ENCODE peak calls at places on chromosomes 5 and 9, in five cellular contexts. Q is lower lobe of right lung, Y is thyroid gland, R is DND-41, D is A549. N is an unnamed sample.

GRCh38 chr5:155103164-155103563 is 89.6 kb downstream of the KIF4B start:
- DNase-seq in Q (no peak), Y (no peak), R (no peak), D (no peak), N (no peak)

GRCh38 chr5:135007305-135007704 is 26.7 kb downstream of the PITX1 start:
- DNase-seq in Q (no peak), Y (no peak), R (no peak), D (no peak), N (no peak)

GRCh38 chr9:136840877-136841645 is 1.2 kb upstream of the AJM1 start:
- DNase-seq in Q (no peak), Y (peak; percentile 83), R (peak; percentile 62), D (no peak), N (no peak)

GRCh38 chr9:127767909-127768331 is 10.5 kb downstream of the SH2D3C start:
- DNase-seq in Q (no peak), Y (no peak), R (no peak), D (no peak), N (no peak)

GRCh38 chr5:54329731-54330709 is 19.6 kb upstream of the ARL15 start:
- DNase-seq in Q (no peak), Y (no peak), R (no peak), D (no peak), N (no peak)

GRCh38 chr5:78601622-78602314 is 46.8 kb downstream of the LHFPL2 start:
- DNase-seq in Q (no peak), Y (no peak), R (no peak), D (no peak), N (no peak)

GRCh38 chr9:105198023-105198422 is 46.4 kb upstream of the SLC44A1 start:
- DNase-seq in Q (no peak), Y (no peak), R (no peak), D (no peak), N (no peak)

GRCh38 chr9:135336722-135337490 is 142.7 kb upstream of the PPP1R26 start:
- DNase-seq in Q (peak; percentile 22), Y (no peak), R (no peak), D (no peak), N (no peak)

GRCh38 chr5:149380466-149381121 is 1.5 kb upstream of the IL17B start:
- DNase-seq in Q (no peak), Y (no peak), R (no peak), D (no peak), N (peak; percentile 90)

GRCh38 chr9:111874500-111874899 is 22.1 kb upstream of the UGCG start:
- DNase-seq in Q (no peak), Y (no peak), R (no peak), D (no peak), N (no peak)

GRCh38 chr9:22129134-22129533 is 120.0 kb upstream of the CDKN2B start:
- DNase-seq in Q (no peak), Y (no peak), R (no peak), D (no peak), N (no peak)

GRCh38 chr9:131739192-131739961 is 499 bp downstream of the RAPGEF1 start:
- DNase-seq in Q (peak; percentile 71), Y (peak; percentile 56), R (peak; percentile 41), D (no peak), N (peak; percentile 39)

DNA sequence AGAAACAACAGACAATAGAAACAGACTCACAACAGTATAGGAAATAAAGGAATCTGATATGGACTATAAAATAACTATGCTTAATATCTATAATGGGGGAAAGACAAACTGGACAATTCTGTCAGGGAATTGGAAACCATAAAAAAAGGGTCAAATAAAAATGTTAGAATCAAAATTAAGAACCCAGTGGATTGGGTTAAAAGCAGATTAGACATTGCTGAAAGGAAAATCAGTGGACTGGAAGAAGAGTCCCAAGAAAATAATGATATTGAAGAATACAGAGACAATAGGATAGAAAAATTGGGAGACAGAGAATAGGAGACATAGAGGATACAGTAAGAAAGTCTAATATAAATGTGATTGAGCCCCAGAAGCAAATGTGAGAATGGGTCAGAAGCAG is 199.2 kb downstream of the PBX3 start:
- DNase-seq in Q (no peak), Y (no peak), R (no peak), D (no peak), N (no peak)
- H3K4me3 ChIP-seq in Q (no peak overlapping the region), Y (no peak overlapping the region), R (no peak overlapping the region), D (no peak overlapping the region), N (no peak overlapping the region)

GRCh38 chr5:74441616-74442015 is 198.9 kb downstream of the ENC1 start:
- DNase-seq in Q (no peak), Y (no peak), R (no peak), D (no peak), N (no peak)

GRCh38 chr5:74442466-74442865 is 198.1 kb downstream of the ENC1 start:
- DNase-seq in Q (no peak), Y (no peak), R (no peak), D (no peak), N (no peak)

GRCh38 chr5:74440341-74440740 is 200.2 kb downstream of the ENC1 start:
- DNase-seq in Q (no peak), Y (no peak), R (no peak), D (no peak), N (no peak)
- H3K4me1 ChIP-seq in Q (no peaks in the 10 kb centered on the region), Y (no peaks in the 10 kb centered on the region), R (no peaks in the 10 kb centered on the region), D (no peaks in the 10 kb centered on the region), N (no peaks in the 10 kb centered on the region)

DNA sequence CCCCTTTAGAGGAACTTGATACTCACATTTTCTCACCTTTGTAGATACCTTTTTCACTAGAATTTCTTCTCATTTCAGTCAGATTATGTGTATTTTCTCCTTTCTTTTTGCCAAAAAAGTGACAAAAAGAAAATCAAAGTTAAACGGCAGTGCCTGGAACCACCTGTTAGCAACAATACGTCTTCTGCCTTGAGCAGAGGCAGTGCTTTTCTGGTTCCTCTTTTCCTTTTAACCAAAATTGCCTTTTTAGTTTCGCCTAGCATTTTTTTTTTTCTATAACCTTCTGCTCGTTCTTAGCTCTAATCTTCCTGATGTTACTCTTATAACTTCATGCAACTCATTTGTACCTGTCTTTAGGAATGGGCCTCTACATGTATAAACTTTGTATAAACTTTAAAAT is 26.1 kb downstream of the SMIM32 start:
- DNase-seq in Q (no peak), Y (no peak), R (no peak), D (no peak), N (no peak)
- H3K4me3 ChIP-seq in Q (no peak overlapping the region), Y (no peak overlapping the region), R (no peak overlapping the region), D (no peak overlapping the region), N (no peak overlapping the region)

DNA sequence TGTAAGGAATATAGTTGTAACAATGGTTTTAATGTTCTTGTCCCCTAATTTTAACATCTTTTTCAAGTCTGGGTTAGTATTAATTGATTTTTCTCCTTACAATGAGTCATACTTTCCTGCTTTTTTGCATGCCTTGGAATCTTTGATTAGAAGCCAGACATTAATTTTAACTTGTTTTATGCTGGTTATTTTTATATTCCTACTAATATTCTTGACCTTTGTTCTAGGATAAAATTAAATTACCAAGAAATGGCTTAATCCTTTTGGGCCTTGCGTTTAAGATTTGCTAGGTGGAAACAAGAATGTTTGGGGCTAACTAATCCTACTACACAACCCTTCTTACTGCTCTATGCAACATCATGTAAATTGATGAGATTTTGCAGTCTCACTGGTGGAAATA is 47.1 kb downstream of the ZCCHC7 start:
- DNase-seq in Q (no peak), Y (no peak), R (no peak), D (no peak), N (no peak)
- H3K4me1 ChIP-seq in Q (no peaks in the 10 kb centered on the region), Y (no peaks in the 10 kb centered on the region), R (no peaks in the 10 kb centered on the region), D (no peaks in the 10 kb centered on the region), N (no peaks in the 10 kb centered on the region)

GRCh38 chr5:169649486-169649885 is 12.4 kb downstream of the DOCK2 start:
- DNase-seq in Q (no peak), Y (no peak), R (no peak), D (no peak), N (no peak)

GRCh38 chr5:169646856-169647255 is 9.8 kb downstream of the DOCK2 start:
- DNase-seq in Q (no peak), Y (no peak), R (no peak), D (no peak), N (no peak)

GRCh38 chr5:169650701-169651331 is 13.7 kb downstream of the DOCK2 start:
- DNase-seq in Q (no peak), Y (no peak), R (no peak), D (no peak), N (no peak)

GRCh38 chr5:169648725-169649124 is 11.7 kb downstream of the DOCK2 start:
- DNase-seq in Q (no peak), Y (peak; percentile 3), R (no peak), D (no peak), N (no peak)

DNA sequence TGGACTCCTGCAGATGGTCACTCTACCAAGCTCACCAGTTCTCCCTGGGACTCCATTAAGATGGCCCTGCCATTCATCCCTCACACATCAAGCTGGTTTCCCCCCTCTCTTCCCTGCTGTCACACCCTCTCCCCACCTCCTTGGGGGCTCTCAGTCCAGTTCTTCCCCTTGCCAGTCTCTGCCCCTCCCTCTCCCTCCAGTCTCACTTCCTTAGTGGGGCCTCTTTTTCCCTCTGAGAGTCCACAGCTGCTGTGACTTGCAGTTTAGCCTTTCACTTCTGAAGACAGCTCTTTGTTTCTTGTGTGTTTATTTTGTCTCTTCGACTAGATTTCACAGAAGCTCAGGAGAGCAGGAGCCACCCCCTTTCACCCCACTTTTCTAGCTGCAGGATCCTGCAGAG is 10.5 kb downstream of the DOCK2 start:
- DNase-seq in Q (no peak), Y (no peak), R (peak; percentile 20), D (no peak), N (no peak)
- H3K4me3 ChIP-seq in Q (no peak overlapping the region), Y (no peak overlapping the region), R (no peak overlapping the region), D (no peak overlapping the region), N (no peak overlapping the region)

DNA sequence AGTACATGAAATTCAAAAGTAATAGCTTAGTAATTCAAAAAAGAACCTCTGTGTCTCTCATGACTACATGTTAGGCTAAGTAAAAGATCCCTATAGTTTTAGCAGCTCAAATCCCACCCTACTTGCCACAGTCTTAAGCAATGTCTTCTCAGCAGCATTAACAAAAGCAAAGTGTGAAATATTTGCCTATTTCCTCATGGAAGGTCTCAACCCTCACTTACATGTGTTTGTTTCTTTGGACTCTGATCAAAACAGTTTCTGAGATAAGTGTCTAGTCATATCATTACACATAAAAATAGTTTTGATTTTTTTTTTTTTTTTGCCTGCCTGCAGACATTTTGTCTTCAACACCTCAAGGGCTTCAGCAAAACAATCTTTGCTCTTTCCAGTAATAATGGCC is 310.5 kb downstream of the CETN3 start:
- DNase-seq in Q (no peak), Y (no peak), R (no peak), D (no peak), N (no peak)
- H3K4me1 ChIP-seq in Q (no peaks in the 10 kb centered on the region), Y (no peaks in the 10 kb centered on the region), R (no peaks in the 10 kb centered on the region), D (peaks cover 10% of the 10 kb centered on the region), N (no peaks in the 10 kb centered on the region)

GRCh38 chr9:92140754-92141143 is 25.5 kb upstream of the SPTLC1 start:
- DNase-seq in Q (no peak), Y (no peak), R (no peak), D (no peak), N (no peak)
- H3K4me3 ChIP-seq in Q (peak overlapping the region; percentile 49), Y (no peak overlapping the region), R (no peak overlapping the region), D (peak overlapping the region; percentile 30), N (peak overlapping the region; percentile 43)

GRCh38 chr9:99105152-99106043 is 485 bp downstream of the TGFBR1 start:
- DNase-seq in Q (peak; percentile 91), Y (peak; percentile 84), R (peak; percentile 49), D (peak; percentile 69), N (peak; percentile 67)
- H3K4me1 ChIP-seq in Q (peaks cover 52% of the 10 kb centered on the region), Y (peaks cover 17% of the 10 kb centered on the region), R (peaks cover 57% of the 10 kb centered on the region), D (peaks cover 32% of the 10 kb centered on the region), N (no peaks in the 10 kb centered on the region)

GRCh38 chr9:126761274-126761673 is 43.6 kb upstream of the ZBTB43 start:
- DNase-seq in Q (no peak), Y (no peak), R (no peak), D (no peak), N (no peak)
- H3K4me3 ChIP-seq in Q (no peak overlapping the region), Y (no peak overlapping the region), R (no peak overlapping the region), D (no peak overlapping the region), N (no peak overlapping the region)